ENCODE peak calls at places on chromosomes 2 and 18, in ten cellular contexts. D, C, J, Y, P, R, E, O, A and Z are unnamed samples.

GRCh38 chr18:11506871-11507270 is 102.5 kb upstream of the SLC35G4 start:
- DNase-seq in D (peak; percentile 48), C (no peak), J (no peak), Y (peak; percentile 32), P (no peak), R (no peak), E (no peak), O (no peak), A (no peak), Z (no peak)

GRCh38 chr2:143489135-143489534 is 359.9 kb downstream of the ARHGAP15 start:
- DNase-seq in D (peak; percentile 93), C (no peak), J (no peak), Y (peak; percentile 54), P (peak; percentile 81), R (peak; percentile 51), E (no peak), O (peak; percentile 67), A (peak; percentile 87), Z (no peak)

GRCh38 chr18:59909289-59910036 is 9.7 kb downstream of the PMAIP1 start:
- DNase-seq in D (peak; percentile 86), C (no peak), J (no peak), Y (no peak), P (peak; percentile 65), R (no peak), E (no peak), O (peak; percentile 79), A (no peak), Z (no peak)

GRCh38 chr2:217060516-217060915 is 200.7 kb upstream of the TNP1 start:
- DNase-seq in D (no peak), C (no peak), J (no peak), Y (no peak), P (no peak), R (no peak), E (no peak), O (no peak), A (no peak), Z (no peak)

GRCh38 chr2:200482194-200482593 is 27.7 kb downstream of the KCTD18 start:
- DNase-seq in D (no peak), C (no peak), J (no peak), Y (no peak), P (no peak), R (no peak), E (peak; percentile 19), O (no peak), A (no peak), Z (no peak)

GRCh38 chr2:34806396-34806795 is 1207.3 kb upstream of the FAM98A start:
- DNase-seq in D (no peak), C (no peak), J (no peak), Y (no peak), P (no peak), R (no peak), E (no peak), O (no peak), A (no peak), Z (no peak)

GRCh38 chr18:70907673-70908072 is 618.8 kb downstream of the SOCS6 start:
- DNase-seq in D (no peak), C (no peak), J (peak; percentile 10), Y (no peak), P (peak; percentile 6), R (no peak), E (no peak), O (peak; percentile 37), A (peak; percentile 2), Z (peak; percentile 14)

GRCh38 chr2:113324684-113325160 is 46.0 kb upstream of the PAX8 start:
- DNase-seq in D (peak; percentile 48), C (peak; percentile 13), J (peak; percentile 67), Y (peak; percentile 41), P (peak; percentile 70), R (peak; percentile 13), E (peak; percentile 86), O (peak; percentile 67), A (peak; percentile 74), Z (peak; percentile 71)

GRCh38 chr2:239278361-239278760 is 122.5 kb downstream of the HDAC4 start:
- DNase-seq in D (no peak), C (no peak), J (no peak), Y (no peak), P (no peak), R (no peak), E (no peak), O (no peak), A (no peak), Z (no peak)

GRCh38 chr18:46628206-46628605 is 28.8 kb downstream of the LOXHD1 start:
- DNase-seq in D (no peak), C (no peak), J (no peak), Y (no peak), P (no peak), R (no peak), E (peak; percentile 50), O (no peak), A (no peak), Z (no peak)

GRCh38 chr18:10570622-10571021 is 44.8 kb downstream of the NAPG start:
- DNase-seq in D (no peak), C (no peak), J (no peak), Y (no peak), P (no peak), R (no peak), E (no peak), O (no peak), A (no peak), Z (no peak)

GRCh38 chr18:23716516-23716915 is 27.3 kb downstream of the LAMA3 start:
- DNase-seq in D (peak; percentile 88), C (no peak), J (peak; percentile 29), Y (peak; percentile 88), P (peak; percentile 80), R (peak; percentile 58), E (no peak), O (peak; percentile 71), A (peak; percentile 88), Z (peak; percentile 12)

GRCh38 chr18:49639643-49640361 is 77.9 kb downstream of the LIPG start:
- DNase-seq in D (no peak), C (no peak), J (no peak), Y (no peak), P (peak; percentile 15), R (no peak), E (no peak), O (peak; percentile 59), A (peak; percentile 63), Z (no peak)

GRCh38 chr2:164920430-164920829 is 34.9 kb downstream of the SLC38A11 start:
- DNase-seq in D (peak; percentile 96), C (no peak), J (no peak), Y (peak; percentile 87), P (peak; percentile 86), R (peak; percentile 81), E (no peak), O (peak; percentile 83), A (peak; percentile 89), Z (no peak)
- TF ChIP-seq CTCF in D (no peak), C (no peak), J (no peak), Y (no peak), P (no peak), R (no peak), E (no peak), O (no peak), A (no peak), Z (no peak)

DNA sequence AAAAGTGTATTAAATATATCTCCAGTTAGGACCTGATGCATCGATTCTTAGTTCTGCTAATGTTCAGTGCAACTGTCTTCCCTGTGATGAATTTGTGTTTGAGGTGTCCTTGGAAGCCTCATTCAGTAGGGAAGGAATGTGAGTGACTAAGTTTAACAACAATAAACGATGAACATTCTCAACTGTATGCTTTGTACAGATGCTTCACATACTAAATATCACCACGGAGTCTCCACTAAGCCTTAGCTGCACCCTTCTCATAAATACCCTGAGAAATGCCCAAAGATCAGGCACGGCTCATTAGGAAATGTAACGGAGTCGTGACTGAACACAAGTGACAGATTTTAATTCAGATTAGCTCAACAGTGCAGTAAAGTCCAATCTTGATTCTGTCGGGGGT is 24.4 kb upstream of the AGFG1 start:
- DNase-seq in D (peak; percentile 88), C (no peak), J (no peak), Y (peak; percentile 33), P (peak; percentile 71), R (peak; percentile 56), E (no peak), O (peak; percentile 37), A (no peak), Z (no peak)
- TF ChIP-seq CTCF in D (no peak), C (no peak), J (no peak), Y (no peak), P (no peak), R (no peak), E (no peak), O (no peak), A (no peak), Z (no peak)

GRCh38 chr18:43590182-43590903 is 313.1 kb upstream of the SYT4 start:
- DNase-seq in D (no peak), C (no peak), J (peak; percentile 45), Y (no peak), P (no peak), R (no peak), E (no peak), O (no peak), A (no peak), Z (peak; percentile 59)

GRCh38 chr18:43592268-43592667 is 315.0 kb upstream of the SYT4 start:
- DNase-seq in D (no peak), C (no peak), J (no peak), Y (no peak), P (no peak), R (no peak), E (no peak), O (no peak), A (no peak), Z (no peak)

GRCh38 chr18:43589611-43590151 is 312.4 kb upstream of the SYT4 start:
- DNase-seq in D (no peak), C (no peak), J (no peak), Y (no peak), P (no peak), R (no peak), E (no peak), O (no peak), A (no peak), Z (no peak)

GRCh38 chr18:43588838-43589237 is 311.5 kb upstream of the SYT4 start:
- DNase-seq in D (no peak), C (no peak), J (no peak), Y (no peak), P (no peak), R (no peak), E (no peak), O (no peak), A (no peak), Z (no peak)

DNA sequence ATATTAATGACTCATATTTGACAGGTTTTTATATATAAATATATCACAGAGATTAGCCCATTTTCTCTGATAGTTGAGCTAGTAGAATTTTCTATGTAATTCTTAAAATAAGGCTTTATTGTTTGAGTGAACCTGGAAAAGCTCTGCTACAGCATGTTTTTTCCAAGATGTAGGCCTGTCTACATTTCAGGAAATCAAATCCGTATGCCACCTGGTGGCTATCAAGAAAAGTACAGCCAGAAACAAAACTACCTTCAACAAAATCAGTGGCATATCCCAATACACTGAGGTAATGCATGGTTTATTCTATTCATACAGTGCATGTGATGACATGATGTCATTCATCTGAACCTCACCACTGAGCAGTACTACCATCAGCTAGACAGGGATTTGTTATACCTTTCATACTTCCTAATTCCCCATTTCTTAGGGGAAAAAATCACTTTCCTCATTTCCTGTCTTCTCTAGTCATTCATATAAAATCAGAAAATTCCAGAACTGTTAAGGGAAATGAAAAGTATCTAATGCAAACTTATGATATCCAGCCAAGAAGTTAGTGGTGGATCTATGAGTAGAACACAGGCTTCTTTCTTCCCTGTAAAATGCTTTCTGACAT is 310.4 kb upstream of the SYT4 start:
- DNase-seq in D (peak; percentile 41), C (no peak), J (no peak), Y (peak; percentile 53), P (peak; percentile 46), R (no peak), E (no peak), O (peak; percentile 64), A (peak; percentile 63), Z (peak; percentile 7)
- TF ChIP-seq CTCF in D (peak; percentile 67), C (peak; percentile 55), J (peak; percentile 72), Y (peak; percentile 67), P (peak; percentile 74), R (peak; percentile 75), E (peak; percentile 54), O (peak; percentile 70), A (peak; percentile 76), Z (peak; percentile 65)

GRCh38 chr2:47510745-47511144 is 107.8 kb downstream of the MSH2 start:
- DNase-seq in D (no peak), C (no peak), J (no peak), Y (no peak), P (no peak), R (no peak), E (no peak), O (no peak), A (no peak), Z (no peak)
- TF ChIP-seq CTCF in D (peak; percentile 6), C (no peak), J (no peak), Y (peak; percentile 41), P (no peak), R (no peak), E (peak; percentile 52), O (no peak), A (no peak), Z (no peak)